ENCODE peak calls at places on chromosomes 3 and 15, in four cellular contexts. One of them, this sample, is unnamed. For H3K4me1 and H3K9me3, the result is how much of the 10 kb centered on the place peaks cover.

GRCh38 chr15:94968133-94968532 is 736.8 kb downstream of the MCTP2 start:
- DNase-seq in Peyer's patch: no peak
- DNase-seq in trophoblast cell: no peak
- DNase-seq in prostate gland: no peak
- DNase-seq in this sample: no peak

GRCh38 chr3:171225698-171226097 is 199.2 kb upstream of the SLC2A2 start:
- DNase-seq in prostate gland: no peak
- DNase-seq in Peyer's patch: no peak
- DNase-seq in trophoblast cell: no peak
- DNase-seq in this sample: no peak

GRCh38 chr3:52056521-52056967 is at the start of gene DUSP7:
- DNase-seq in prostate gland: peak
- DNase-seq in trophoblast cell: peak
- DNase-seq in Peyer's patch: peak
- DNase-seq in this sample: no peak

GRCh38 chr15:79257454-79257853 is 25.1 kb upstream of the ANKRD34C start:
- DNase-seq in trophoblast cell: no peak
- DNase-seq in prostate gland: no peak
- DNase-seq in Peyer's patch: no peak
- DNase-seq in this sample: no peak

GRCh38 chr3:101865751-101866509 is 16.6 kb downstream of the NFKBIZ start:
- DNase-seq in trophoblast cell: no peak
- DNase-seq in Peyer's patch: no peak
- DNase-seq in prostate gland: no peak
- DNase-seq in this sample: peak

GRCh38 chr3:129003578-129004112 is 2.5 kb downstream of the EFCC1 start:
- DNase-seq in trophoblast cell: peak
- DNase-seq in Peyer's patch: no peak
- DNase-seq in prostate gland: peak
- DNase-seq in this sample: no peak

GRCh38 chr3:129621626-129622417 is 15.3 kb upstream of the PLXND1 start:
- DNase-seq in Peyer's patch: no peak
- DNase-seq in prostate gland: no peak
- DNase-seq in trophoblast cell: no peak
- DNase-seq in this sample: no peak

GRCh38 chr15:78788261-78788660 is 23.0 kb downstream of the ADAMTS7 start:
- DNase-seq in Peyer's patch: no peak
- DNase-seq in trophoblast cell: no peak
- DNase-seq in prostate gland: no peak
- DNase-seq in this sample: no peak

GRCh38 chr3:74539879-74540278 is 74.6 kb downstream of the CNTN3 start:
- DNase-seq in trophoblast cell: no peak
- DNase-seq in Peyer's patch: no peak
- DNase-seq in prostate gland: no peak
- DNase-seq in this sample: no peak

GRCh38 chr15:26438316-26438715 is 334.6 kb downstream of the GABRB3 start:
- DNase-seq in trophoblast cell: no peak
- DNase-seq in Peyer's patch: no peak
- DNase-seq in prostate gland: no peak
- DNase-seq in this sample: no peak

GRCh38 chr3:149752051-149752787 is at the start of gene COMMD2:
- DNase-seq in prostate gland: peak
- DNase-seq in Peyer's patch: peak
- DNase-seq in trophoblast cell: peak
- DNase-seq in this sample: peak

GRCh38 chr15:78438595-78439285 is 724 bp downstream of the IREB2 start:
- DNase-seq in prostate gland: peak
- DNase-seq in trophoblast cell: no peak
- DNase-seq in Peyer's patch: no peak
- DNase-seq in this sample: no peak

GRCh38 chr15:69990566-69991391 is 106.9 kb downstream of the TLE3 start:
- DNase-seq in prostate gland: no peak
- DNase-seq in trophoblast cell: no peak
- DNase-seq in Peyer's patch: no peak
- DNase-seq in this sample: no peak

GRCh38 chr3:43001094-43001553 is 22.0 kb downstream of the GASK1A start:
- DNase-seq in trophoblast cell: no peak
- DNase-seq in Peyer's patch: no peak
- DNase-seq in prostate gland: peak
- DNase-seq in this sample: no peak

GRCh38 chr15:101126618-101127502 is 125.0 kb downstream of the CHSY1 start:
- DNase-seq in prostate gland: no peak
- DNase-seq in trophoblast cell: no peak
- DNase-seq in Peyer's patch: no peak
- DNase-seq in this sample: no peak

GRCh38 chr3:65485826-65486592 is 552.7 kb downstream of the MAGI1 start:
- DNase-seq in prostate gland: peak
- DNase-seq in Peyer's patch: no peak
- DNase-seq in trophoblast cell: no peak
- DNase-seq in this sample: no peak

GRCh38 chr15:67369359-67369758 is 114.8 kb downstream of the IQCH start:
- DNase-seq in Peyer's patch: no peak
- DNase-seq in prostate gland: no peak
- DNase-seq in trophoblast cell: no peak
- DNase-seq in this sample: no peak

GRCh38 chr15:59918994-59919951 is 84.8 kb upstream of the FOXB1 start:
- DNase-seq in trophoblast cell: peak
- DNase-seq in Peyer's patch: no peak
- DNase-seq in prostate gland: no peak
- DNase-seq in this sample: no peak

GRCh38 chr3:141405025-141405424 is 36.7 kb downstream of the ZBTB38 start:
- DNase-seq in Peyer's patch: no peak
- DNase-seq in prostate gland: no peak
- DNase-seq in trophoblast cell: no peak
- DNase-seq in this sample: no peak

GRCh38 chr15:64017591-64018163 is 28.6 kb downstream of the DAPK2 start:
- DNase-seq in trophoblast cell: no peak
- DNase-seq in prostate gland: no peak
- DNase-seq in Peyer's patch: no peak
- DNase-seq in this sample: no peak

GRCh38 chr15:71202712-71203111 is 87.4 kb downstream of the THSD4 start:
- DNase-seq in trophoblast cell: no peak
- DNase-seq in prostate gland: no peak
- DNase-seq in Peyer's patch: no peak
- DNase-seq in this sample: no peak

GRCh38 chr15:89777821-89778380 is 1.8 kb downstream of the MESP2 start:
- DNase-seq in Peyer's patch: no peak
- DNase-seq in trophoblast cell: no peak
- DNase-seq in prostate gland: no peak
- DNase-seq in this sample: no peak

GRCh38 chr15:51634591-51635198 is 12.1 kb upstream of the DMXL2 start:
- DNase-seq in trophoblast cell: no peak
- DNase-seq in Peyer's patch: no peak
- DNase-seq in prostate gland: no peak
- DNase-seq in this sample: no peak

GRCh38 chr15:87212041-87212440 is 1044.5 kb downstream of the NTRK3 start:
- DNase-seq in prostate gland: no peak
- DNase-seq in Peyer's patch: no peak
- DNase-seq in trophoblast cell: no peak
- DNase-seq in this sample: no peak

GRCh38 chr3:46488735-46489361 is 8.9 kb upstream of the RTP3 start:
- DNase-seq in prostate gland: peak
- DNase-seq in trophoblast cell: peak
- DNase-seq in Peyer's patch: peak
- DNase-seq in this sample: peak

GRCh38 chr15:59528429-59528828 is 83.2 kb upstream of the GCNT3 start:
- DNase-seq in trophoblast cell: no peak
- DNase-seq in Peyer's patch: no peak
- DNase-seq in prostate gland: no peak
- DNase-seq in this sample: no peak

GRCh38 chr3:137970914-137971831 is 38.8 kb upstream of the CLDN18 start:
- DNase-seq in trophoblast cell: peak
- DNase-seq in prostate gland: peak
- DNase-seq in Peyer's patch: peak
- DNase-seq in this sample: peak

GRCh38 chr3:42079701-42080323 is 11.3 kb upstream of the TRAK1 start:
- DNase-seq in prostate gland: no peak
- DNase-seq in trophoblast cell: no peak
- DNase-seq in Peyer's patch: no peak
- DNase-seq in this sample: no peak

GRCh38 chr3:168620854-168621253 is 525.1 kb upstream of the GOLIM4 start:
- DNase-seq in Peyer's patch: no peak
- DNase-seq in trophoblast cell: peak
- DNase-seq in prostate gland: no peak
- DNase-seq in this sample: peak

GRCh38 chr3:187741403-187742350 is 3.6 kb downstream of the BCL6 start:
- DNase-seq in Peyer's patch: peak
- DNase-seq in trophoblast cell: peak
- DNase-seq in prostate gland: peak
- DNase-seq in this sample: no peak

GRCh38 chr15:63405159-63405558 is 23.5 kb upstream of the CA12 start:
- DNase-seq in prostate gland: no peak
- DNase-seq in trophoblast cell: no peak
- DNase-seq in Peyer's patch: no peak
- DNase-seq in this sample: no peak

GRCh38 chr3:152301745-152302181 is 33.0 kb downstream of the MBNL1 start:
- DNase-seq in prostate gland: no peak
- DNase-seq in trophoblast cell: no peak
- DNase-seq in Peyer's patch: no peak
- DNase-seq in this sample: no peak
- H3K4me1 ChIP-seq in prostate gland: under half
- H3K4me1 ChIP-seq in trophoblast cell: under half
- H3K4me1 ChIP-seq in Peyer's patch: under half
- H3K4me1 ChIP-seq in this sample: under half

DNA sequence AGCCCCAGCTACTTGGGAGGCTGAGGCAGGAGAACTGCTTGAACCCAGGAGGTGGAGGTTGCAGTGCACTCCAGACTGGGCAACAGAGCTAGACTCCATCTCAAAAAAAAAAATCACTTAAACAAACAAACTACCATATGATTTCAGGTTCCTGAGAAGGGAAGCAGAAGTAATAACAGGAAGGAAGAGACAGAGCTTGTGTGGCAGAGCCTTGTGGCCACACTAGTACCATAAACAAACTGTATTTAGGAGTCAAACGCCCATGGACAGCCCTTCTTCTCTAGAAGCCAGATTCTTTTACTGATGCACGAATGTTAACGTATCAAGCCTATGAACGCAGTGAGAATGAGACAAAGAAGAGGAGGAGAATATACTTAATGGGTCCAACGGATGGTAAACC is 12.0 kb downstream of the MTMR10 start:
- DNase-seq in prostate gland: no peak
- DNase-seq in trophoblast cell: no peak
- DNase-seq in Peyer's patch: no peak
- DNase-seq in this sample: no peak
- H3K4me3 ChIP-seq in prostate gland: no peak
- H3K4me3 ChIP-seq in trophoblast cell: no peak
- H3K4me3 ChIP-seq in Peyer's patch: no peak
- H3K4me3 ChIP-seq in this sample: no peak

GRCh38 chr3:194387276-194387675 is 11.8 kb downstream of the GP5 start:
- DNase-seq in trophoblast cell: no peak
- DNase-seq in Peyer's patch: no peak
- DNase-seq in prostate gland: no peak
- DNase-seq in this sample: no peak
- H3K9me3 ChIP-seq in trophoblast cell: under half
- H3K9me3 ChIP-seq in Peyer's patch: under half
- H3K9me3 ChIP-seq in prostate gland: under half
- H3K9me3 ChIP-seq in this sample: under half

GRCh38 chr15:57595011-57595866 is 3.5 kb downstream of the MYZAP start:
- DNase-seq in Peyer's patch: no peak
- DNase-seq in trophoblast cell: no peak
- DNase-seq in prostate gland: no peak
- DNase-seq in this sample: no peak
- H3K4me1 ChIP-seq in Peyer's patch: under half
- H3K4me1 ChIP-seq in trophoblast cell: under half
- H3K4me1 ChIP-seq in prostate gland: under half
- H3K4me1 ChIP-seq in this sample: under half

GRCh38 chr3:15983232-15983631 is 185.5 kb upstream of the ANKRD28 start:
- DNase-seq in Peyer's patch: no peak
- DNase-seq in trophoblast cell: peak
- DNase-seq in prostate gland: no peak
- DNase-seq in this sample: no peak

GRCh38 chr3:15979900-15980299 is 182.1 kb upstream of the ANKRD28 start:
- DNase-seq in trophoblast cell: no peak
- DNase-seq in prostate gland: no peak
- DNase-seq in Peyer's patch: no peak
- DNase-seq in this sample: no peak

GRCh38 chr3:15983693-15984092 is 185.9 kb upstream of the ANKRD28 start:
- DNase-seq in prostate gland: no peak
- DNase-seq in trophoblast cell: no peak
- DNase-seq in Peyer's patch: no peak
- DNase-seq in this sample: no peak

GRCh38 chr3:15982667-15983145 is 184.9 kb upstream of the ANKRD28 start:
- DNase-seq in Peyer's patch: no peak
- DNase-seq in prostate gland: no peak
- DNase-seq in trophoblast cell: peak
- DNase-seq in this sample: no peak

GRCh38 chr3:15982243-15982642 is 184.5 kb upstream of the ANKRD28 start:
- DNase-seq in Peyer's patch: no peak
- DNase-seq in trophoblast cell: no peak
- DNase-seq in prostate gland: no peak
- DNase-seq in this sample: no peak
- H3K4me3 ChIP-seq in Peyer's patch: no peak
- H3K4me3 ChIP-seq in trophoblast cell: no peak
- H3K4me3 ChIP-seq in prostate gland: no peak
- H3K4me3 ChIP-seq in this sample: no peak

DNA sequence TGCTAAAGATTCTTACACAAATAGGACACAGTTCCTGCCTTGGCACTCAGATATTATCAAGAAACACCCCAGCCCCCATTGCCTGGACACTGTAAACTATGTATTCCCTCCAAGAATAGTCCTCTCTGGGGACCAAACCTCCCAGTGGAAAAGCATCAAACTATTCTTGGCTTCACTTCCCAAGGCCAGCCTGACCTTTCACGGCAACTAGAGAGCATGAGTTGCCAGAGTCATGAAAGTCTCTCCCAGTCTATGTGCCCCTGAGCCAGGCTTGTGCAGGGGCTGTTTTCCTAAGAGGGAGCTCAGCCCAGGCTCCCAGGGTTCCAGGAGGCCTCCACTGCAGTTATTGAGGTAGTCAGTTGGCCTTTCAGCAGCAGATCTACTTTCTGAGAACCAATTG is 251.9 kb upstream of the TGFBR2 start:
- DNase-seq in prostate gland: no peak
- DNase-seq in Peyer's patch: no peak
- DNase-seq in trophoblast cell: no peak
- DNase-seq in this sample: no peak
- H3K9me3 ChIP-seq in prostate gland: under half
- H3K9me3 ChIP-seq in Peyer's patch: under half
- H3K9me3 ChIP-seq in trophoblast cell: under half
- H3K9me3 ChIP-seq in this sample: under half